ENCODE peak calls at places on chromosomes 5 and 9, in seven cellular contexts. One of them, this sample, is unnamed.

GRCh38 chr5:117337064-117337749 is 762.6 kb upstream of the SEMA6A start:
- DNase-seq in stimulated activated CD4-positive, alpha-beta T cell treated with anti-CD3 and anti-CD28 coated beads, Interleukin-1b, Interleukin-23, amount 100 ng/mL, for 4 hours: no peak
- DNase-seq in foreskin fibroblast: no peak
- DNase-seq in activated CD8-positive, alpha-beta memory T cell treated with anti-CD3 and anti-CD28 coated beads, Interleukin-2, amount 50 U/mL, for 48 hours: no peak
- DNase-seq in activated CD4-positive, CD25-positive, alpha-beta regulatory T cell treated with anti-CD3 and anti-CD28 coated beads, Interleukin-2, amount 50 U/mL, for 72 hours: no peak
- DNase-seq in activated naive CD8-positive, alpha-beta T cell treated with anti-CD3 and anti-CD28 coated beads, Interleukin-2, amount 50 U/mL, for 24 hours: no peak
- DNase-seq in HEK293T: no peak
- DNase-seq in this sample: no peak

GRCh38 chr5:14386882-14387575 is 194.6 kb upstream of the OTULINL start:
- DNase-seq in stimulated activated CD4-positive, alpha-beta T cell treated with anti-CD3 and anti-CD28 coated beads, Interleukin-1b, Interleukin-23, amount 100 ng/mL, for 4 hours: no peak
- DNase-seq in foreskin fibroblast: no peak
- DNase-seq in activated CD8-positive, alpha-beta memory T cell treated with anti-CD3 and anti-CD28 coated beads, Interleukin-2, amount 50 U/mL, for 48 hours: no peak
- DNase-seq in activated CD4-positive, CD25-positive, alpha-beta regulatory T cell treated with anti-CD3 and anti-CD28 coated beads, Interleukin-2, amount 50 U/mL, for 72 hours: no peak
- DNase-seq in activated naive CD8-positive, alpha-beta T cell treated with anti-CD3 and anti-CD28 coated beads, Interleukin-2, amount 50 U/mL, for 24 hours: no peak
- DNase-seq in HEK293T: no peak
- DNase-seq in this sample: no peak

GRCh38 chr5:66143473-66144073 is 527 bp upstream of the SREK1 start:
- DNase-seq in stimulated activated CD4-positive, alpha-beta T cell treated with anti-CD3 and anti-CD28 coated beads, Interleukin-1b, Interleukin-23, amount 100 ng/mL, for 4 hours: no peak
- DNase-seq in foreskin fibroblast: no peak
- DNase-seq in activated CD8-positive, alpha-beta memory T cell treated with anti-CD3 and anti-CD28 coated beads, Interleukin-2, amount 50 U/mL, for 48 hours: no peak
- DNase-seq in activated CD4-positive, CD25-positive, alpha-beta regulatory T cell treated with anti-CD3 and anti-CD28 coated beads, Interleukin-2, amount 50 U/mL, for 72 hours: no peak
- DNase-seq in activated naive CD8-positive, alpha-beta T cell treated with anti-CD3 and anti-CD28 coated beads, Interleukin-2, amount 50 U/mL, for 24 hours: no peak
- DNase-seq in HEK293T: no peak
- DNase-seq in this sample: no peak

GRCh38 chr5:129098488-129099183 is 4.1 kb downstream of the ISOC1 start:
- DNase-seq in stimulated activated CD4-positive, alpha-beta T cell treated with anti-CD3 and anti-CD28 coated beads, Interleukin-1b, Interleukin-23, amount 100 ng/mL, for 4 hours: no peak
- DNase-seq in foreskin fibroblast: no peak
- DNase-seq in activated CD8-positive, alpha-beta memory T cell treated with anti-CD3 and anti-CD28 coated beads, Interleukin-2, amount 50 U/mL, for 48 hours: no peak
- DNase-seq in activated CD4-positive, CD25-positive, alpha-beta regulatory T cell treated with anti-CD3 and anti-CD28 coated beads, Interleukin-2, amount 50 U/mL, for 72 hours: no peak
- DNase-seq in activated naive CD8-positive, alpha-beta T cell treated with anti-CD3 and anti-CD28 coated beads, Interleukin-2, amount 50 U/mL, for 24 hours: no peak
- DNase-seq in HEK293T: no peak
- DNase-seq in this sample: peak

GRCh38 chr9:95494416-95495371 is 22.1 kb downstream of the PTCH1 start:
- DNase-seq in stimulated activated CD4-positive, alpha-beta T cell treated with anti-CD3 and anti-CD28 coated beads, Interleukin-1b, Interleukin-23, amount 100 ng/mL, for 4 hours: peak
- DNase-seq in foreskin fibroblast: no peak
- DNase-seq in activated CD8-positive, alpha-beta memory T cell treated with anti-CD3 and anti-CD28 coated beads, Interleukin-2, amount 50 U/mL, for 48 hours: peak
- DNase-seq in activated CD4-positive, CD25-positive, alpha-beta regulatory T cell treated with anti-CD3 and anti-CD28 coated beads, Interleukin-2, amount 50 U/mL, for 72 hours: peak
- DNase-seq in activated naive CD8-positive, alpha-beta T cell treated with anti-CD3 and anti-CD28 coated beads, Interleukin-2, amount 50 U/mL, for 24 hours: peak
- DNase-seq in HEK293T: no peak
- DNase-seq in this sample: no peak

GRCh38 chr5:133754575-133755169 is 142.3 kb upstream of the FSTL4 start:
- DNase-seq in stimulated activated CD4-positive, alpha-beta T cell treated with anti-CD3 and anti-CD28 coated beads, Interleukin-1b, Interleukin-23, amount 100 ng/mL, for 4 hours: no peak
- DNase-seq in foreskin fibroblast: peak
- DNase-seq in activated CD8-positive, alpha-beta memory T cell treated with anti-CD3 and anti-CD28 coated beads, Interleukin-2, amount 50 U/mL, for 48 hours: no peak
- DNase-seq in activated CD4-positive, CD25-positive, alpha-beta regulatory T cell treated with anti-CD3 and anti-CD28 coated beads, Interleukin-2, amount 50 U/mL, for 72 hours: no peak
- DNase-seq in activated naive CD8-positive, alpha-beta T cell treated with anti-CD3 and anti-CD28 coated beads, Interleukin-2, amount 50 U/mL, for 24 hours: peak
- DNase-seq in HEK293T: peak
- DNase-seq in this sample: peak

GRCh38 chr5:112604741-112605390 is 132.8 kb upstream of the APC start:
- DNase-seq in stimulated activated CD4-positive, alpha-beta T cell treated with anti-CD3 and anti-CD28 coated beads, Interleukin-1b, Interleukin-23, amount 100 ng/mL, for 4 hours: no peak
- DNase-seq in foreskin fibroblast: no peak
- DNase-seq in activated CD8-positive, alpha-beta memory T cell treated with anti-CD3 and anti-CD28 coated beads, Interleukin-2, amount 50 U/mL, for 48 hours: no peak
- DNase-seq in activated CD4-positive, CD25-positive, alpha-beta regulatory T cell treated with anti-CD3 and anti-CD28 coated beads, Interleukin-2, amount 50 U/mL, for 72 hours: no peak
- DNase-seq in activated naive CD8-positive, alpha-beta T cell treated with anti-CD3 and anti-CD28 coated beads, Interleukin-2, amount 50 U/mL, for 24 hours: no peak
- DNase-seq in HEK293T: no peak
- DNase-seq in this sample: peak

GRCh38 chr9:133130721-133131244 is 9.7 kb upstream of the RALGDS start:
- DNase-seq in stimulated activated CD4-positive, alpha-beta T cell treated with anti-CD3 and anti-CD28 coated beads, Interleukin-1b, Interleukin-23, amount 100 ng/mL, for 4 hours: no peak
- DNase-seq in foreskin fibroblast: no peak
- DNase-seq in activated CD8-positive, alpha-beta memory T cell treated with anti-CD3 and anti-CD28 coated beads, Interleukin-2, amount 50 U/mL, for 48 hours: no peak
- DNase-seq in activated CD4-positive, CD25-positive, alpha-beta regulatory T cell treated with anti-CD3 and anti-CD28 coated beads, Interleukin-2, amount 50 U/mL, for 72 hours: peak
- DNase-seq in activated naive CD8-positive, alpha-beta T cell treated with anti-CD3 and anti-CD28 coated beads, Interleukin-2, amount 50 U/mL, for 24 hours: peak
- DNase-seq in HEK293T: no peak
- DNase-seq in this sample: no peak

GRCh38 chr5:203246-203645 is 12.0 kb downstream of the LRRC14B start:
- DNase-seq in stimulated activated CD4-positive, alpha-beta T cell treated with anti-CD3 and anti-CD28 coated beads, Interleukin-1b, Interleukin-23, amount 100 ng/mL, for 4 hours: no peak
- DNase-seq in foreskin fibroblast: no peak
- DNase-seq in activated CD8-positive, alpha-beta memory T cell treated with anti-CD3 and anti-CD28 coated beads, Interleukin-2, amount 50 U/mL, for 48 hours: no peak
- DNase-seq in activated CD4-positive, CD25-positive, alpha-beta regulatory T cell treated with anti-CD3 and anti-CD28 coated beads, Interleukin-2, amount 50 U/mL, for 72 hours: no peak
- DNase-seq in activated naive CD8-positive, alpha-beta T cell treated with anti-CD3 and anti-CD28 coated beads, Interleukin-2, amount 50 U/mL, for 24 hours: no peak
- DNase-seq in HEK293T: no peak
- DNase-seq in this sample: no peak

GRCh38 chr9:15824310-15824709 is 271.5 kb downstream of the CCDC171 start:
- DNase-seq in stimulated activated CD4-positive, alpha-beta T cell treated with anti-CD3 and anti-CD28 coated beads, Interleukin-1b, Interleukin-23, amount 100 ng/mL, for 4 hours: no peak
- DNase-seq in foreskin fibroblast: no peak
- DNase-seq in activated CD8-positive, alpha-beta memory T cell treated with anti-CD3 and anti-CD28 coated beads, Interleukin-2, amount 50 U/mL, for 48 hours: no peak
- DNase-seq in activated CD4-positive, CD25-positive, alpha-beta regulatory T cell treated with anti-CD3 and anti-CD28 coated beads, Interleukin-2, amount 50 U/mL, for 72 hours: no peak
- DNase-seq in activated naive CD8-positive, alpha-beta T cell treated with anti-CD3 and anti-CD28 coated beads, Interleukin-2, amount 50 U/mL, for 24 hours: no peak
- DNase-seq in HEK293T: no peak
- DNase-seq in this sample: peak

GRCh38 chr9:90343360-90343759 is 299.3 kb downstream of the DIRAS2 start:
- DNase-seq in stimulated activated CD4-positive, alpha-beta T cell treated with anti-CD3 and anti-CD28 coated beads, Interleukin-1b, Interleukin-23, amount 100 ng/mL, for 4 hours: no peak
- DNase-seq in foreskin fibroblast: no peak
- DNase-seq in activated CD8-positive, alpha-beta memory T cell treated with anti-CD3 and anti-CD28 coated beads, Interleukin-2, amount 50 U/mL, for 48 hours: no peak
- DNase-seq in activated CD4-positive, CD25-positive, alpha-beta regulatory T cell treated with anti-CD3 and anti-CD28 coated beads, Interleukin-2, amount 50 U/mL, for 72 hours: no peak
- DNase-seq in activated naive CD8-positive, alpha-beta T cell treated with anti-CD3 and anti-CD28 coated beads, Interleukin-2, amount 50 U/mL, for 24 hours: no peak
- DNase-seq in HEK293T: no peak
- DNase-seq in this sample: no peak

GRCh38 chr9:6907772-6908381 is 150.1 kb downstream of the KDM4C start:
- DNase-seq in stimulated activated CD4-positive, alpha-beta T cell treated with anti-CD3 and anti-CD28 coated beads, Interleukin-1b, Interleukin-23, amount 100 ng/mL, for 4 hours: no peak
- DNase-seq in foreskin fibroblast: no peak
- DNase-seq in activated CD8-positive, alpha-beta memory T cell treated with anti-CD3 and anti-CD28 coated beads, Interleukin-2, amount 50 U/mL, for 48 hours: no peak
- DNase-seq in activated CD4-positive, CD25-positive, alpha-beta regulatory T cell treated with anti-CD3 and anti-CD28 coated beads, Interleukin-2, amount 50 U/mL, for 72 hours: no peak
- DNase-seq in activated naive CD8-positive, alpha-beta T cell treated with anti-CD3 and anti-CD28 coated beads, Interleukin-2, amount 50 U/mL, for 24 hours: no peak
- DNase-seq in HEK293T: no peak
- DNase-seq in this sample: peak

GRCh38 chr5:141604318-141604717 is 14.5 kb downstream of the DIAPH1 start:
- DNase-seq in stimulated activated CD4-positive, alpha-beta T cell treated with anti-CD3 and anti-CD28 coated beads, Interleukin-1b, Interleukin-23, amount 100 ng/mL, for 4 hours: no peak
- DNase-seq in foreskin fibroblast: peak
- DNase-seq in activated CD8-positive, alpha-beta memory T cell treated with anti-CD3 and anti-CD28 coated beads, Interleukin-2, amount 50 U/mL, for 48 hours: no peak
- DNase-seq in activated CD4-positive, CD25-positive, alpha-beta regulatory T cell treated with anti-CD3 and anti-CD28 coated beads, Interleukin-2, amount 50 U/mL, for 72 hours: no peak
- DNase-seq in activated naive CD8-positive, alpha-beta T cell treated with anti-CD3 and anti-CD28 coated beads, Interleukin-2, amount 50 U/mL, for 24 hours: no peak
- DNase-seq in HEK293T: no peak
- DNase-seq in this sample: peak

GRCh38 chr5:95900383-95900958 is 61.2 kb downstream of the ELL2 start:
- DNase-seq in stimulated activated CD4-positive, alpha-beta T cell treated with anti-CD3 and anti-CD28 coated beads, Interleukin-1b, Interleukin-23, amount 100 ng/mL, for 4 hours: no peak
- DNase-seq in foreskin fibroblast: peak
- DNase-seq in activated CD8-positive, alpha-beta memory T cell treated with anti-CD3 and anti-CD28 coated beads, Interleukin-2, amount 50 U/mL, for 48 hours: no peak
- DNase-seq in activated CD4-positive, CD25-positive, alpha-beta regulatory T cell treated with anti-CD3 and anti-CD28 coated beads, Interleukin-2, amount 50 U/mL, for 72 hours: no peak
- DNase-seq in activated naive CD8-positive, alpha-beta T cell treated with anti-CD3 and anti-CD28 coated beads, Interleukin-2, amount 50 U/mL, for 24 hours: no peak
- DNase-seq in HEK293T: no peak
- DNase-seq in this sample: peak

GRCh38 chr5:116939641-116940040 is 365.0 kb upstream of the SEMA6A start:
- DNase-seq in stimulated activated CD4-positive, alpha-beta T cell treated with anti-CD3 and anti-CD28 coated beads, Interleukin-1b, Interleukin-23, amount 100 ng/mL, for 4 hours: no peak
- DNase-seq in foreskin fibroblast: no peak
- DNase-seq in activated CD8-positive, alpha-beta memory T cell treated with anti-CD3 and anti-CD28 coated beads, Interleukin-2, amount 50 U/mL, for 48 hours: no peak
- DNase-seq in activated CD4-positive, CD25-positive, alpha-beta regulatory T cell treated with anti-CD3 and anti-CD28 coated beads, Interleukin-2, amount 50 U/mL, for 72 hours: no peak
- DNase-seq in activated naive CD8-positive, alpha-beta T cell treated with anti-CD3 and anti-CD28 coated beads, Interleukin-2, amount 50 U/mL, for 24 hours: no peak
- DNase-seq in HEK293T: no peak
- DNase-seq in this sample: no peak

GRCh38 chr5:155905359-155905758 is 421.6 kb upstream of the SGCD start:
- DNase-seq in stimulated activated CD4-positive, alpha-beta T cell treated with anti-CD3 and anti-CD28 coated beads, Interleukin-1b, Interleukin-23, amount 100 ng/mL, for 4 hours: no peak
- DNase-seq in foreskin fibroblast: no peak
- DNase-seq in activated CD8-positive, alpha-beta memory T cell treated with anti-CD3 and anti-CD28 coated beads, Interleukin-2, amount 50 U/mL, for 48 hours: no peak
- DNase-seq in activated CD4-positive, CD25-positive, alpha-beta regulatory T cell treated with anti-CD3 and anti-CD28 coated beads, Interleukin-2, amount 50 U/mL, for 72 hours: no peak
- DNase-seq in activated naive CD8-positive, alpha-beta T cell treated with anti-CD3 and anti-CD28 coated beads, Interleukin-2, amount 50 U/mL, for 24 hours: no peak
- DNase-seq in HEK293T: no peak
- DNase-seq in this sample: no peak

GRCh38 chr5:170701321-170701720 is 82.2 kb upstream of the GABRP start:
- DNase-seq in stimulated activated CD4-positive, alpha-beta T cell treated with anti-CD3 and anti-CD28 coated beads, Interleukin-1b, Interleukin-23, amount 100 ng/mL, for 4 hours: no peak
- DNase-seq in foreskin fibroblast: no peak
- DNase-seq in activated CD8-positive, alpha-beta memory T cell treated with anti-CD3 and anti-CD28 coated beads, Interleukin-2, amount 50 U/mL, for 48 hours: no peak
- DNase-seq in activated CD4-positive, CD25-positive, alpha-beta regulatory T cell treated with anti-CD3 and anti-CD28 coated beads, Interleukin-2, amount 50 U/mL, for 72 hours: no peak
- DNase-seq in activated naive CD8-positive, alpha-beta T cell treated with anti-CD3 and anti-CD28 coated beads, Interleukin-2, amount 50 U/mL, for 24 hours: no peak
- DNase-seq in HEK293T: no peak
- DNase-seq in this sample: no peak

GRCh38 chr9:69370430-69370829 is 45.4 kb downstream of the ENTREP1 start:
- DNase-seq in stimulated activated CD4-positive, alpha-beta T cell treated with anti-CD3 and anti-CD28 coated beads, Interleukin-1b, Interleukin-23, amount 100 ng/mL, for 4 hours: no peak
- DNase-seq in foreskin fibroblast: no peak
- DNase-seq in activated CD8-positive, alpha-beta memory T cell treated with anti-CD3 and anti-CD28 coated beads, Interleukin-2, amount 50 U/mL, for 48 hours: no peak
- DNase-seq in activated CD4-positive, CD25-positive, alpha-beta regulatory T cell treated with anti-CD3 and anti-CD28 coated beads, Interleukin-2, amount 50 U/mL, for 72 hours: no peak
- DNase-seq in activated naive CD8-positive, alpha-beta T cell treated with anti-CD3 and anti-CD28 coated beads, Interleukin-2, amount 50 U/mL, for 24 hours: no peak
- DNase-seq in HEK293T: no peak
- DNase-seq in this sample: no peak

GRCh38 chr5:170132642-170133448 is 27.1 kb downstream of the FOXI1 start:
- DNase-seq in stimulated activated CD4-positive, alpha-beta T cell treated with anti-CD3 and anti-CD28 coated beads, Interleukin-1b, Interleukin-23, amount 100 ng/mL, for 4 hours: no peak
- DNase-seq in foreskin fibroblast: peak
- DNase-seq in activated CD8-positive, alpha-beta memory T cell treated with anti-CD3 and anti-CD28 coated beads, Interleukin-2, amount 50 U/mL, for 48 hours: peak
- DNase-seq in activated CD4-positive, CD25-positive, alpha-beta regulatory T cell treated with anti-CD3 and anti-CD28 coated beads, Interleukin-2, amount 50 U/mL, for 72 hours: no peak
- DNase-seq in activated naive CD8-positive, alpha-beta T cell treated with anti-CD3 and anti-CD28 coated beads, Interleukin-2, amount 50 U/mL, for 24 hours: no peak
- DNase-seq in HEK293T: no peak
- DNase-seq in this sample: peak

GRCh38 chr9:89473762-89474469 is 24.0 kb downstream of the SEMA4D start:
- DNase-seq in stimulated activated CD4-positive, alpha-beta T cell treated with anti-CD3 and anti-CD28 coated beads, Interleukin-1b, Interleukin-23, amount 100 ng/mL, for 4 hours: no peak
- DNase-seq in foreskin fibroblast: peak
- DNase-seq in activated CD8-positive, alpha-beta memory T cell treated with anti-CD3 and anti-CD28 coated beads, Interleukin-2, amount 50 U/mL, for 48 hours: peak
- DNase-seq in activated CD4-positive, CD25-positive, alpha-beta regulatory T cell treated with anti-CD3 and anti-CD28 coated beads, Interleukin-2, amount 50 U/mL, for 72 hours: no peak
- DNase-seq in activated naive CD8-positive, alpha-beta T cell treated with anti-CD3 and anti-CD28 coated beads, Interleukin-2, amount 50 U/mL, for 24 hours: no peak
- DNase-seq in HEK293T: no peak
- DNase-seq in this sample: no peak

GRCh38 chr9:121541256-121541655 is 41.6 kb upstream of the GGTA1 start:
- DNase-seq in stimulated activated CD4-positive, alpha-beta T cell treated with anti-CD3 and anti-CD28 coated beads, Interleukin-1b, Interleukin-23, amount 100 ng/mL, for 4 hours: no peak
- DNase-seq in foreskin fibroblast: no peak
- DNase-seq in activated CD8-positive, alpha-beta memory T cell treated with anti-CD3 and anti-CD28 coated beads, Interleukin-2, amount 50 U/mL, for 48 hours: no peak
- DNase-seq in activated CD4-positive, CD25-positive, alpha-beta regulatory T cell treated with anti-CD3 and anti-CD28 coated beads, Interleukin-2, amount 50 U/mL, for 72 hours: no peak
- DNase-seq in activated naive CD8-positive, alpha-beta T cell treated with anti-CD3 and anti-CD28 coated beads, Interleukin-2, amount 50 U/mL, for 24 hours: no peak
- DNase-seq in HEK293T: no peak
- DNase-seq in this sample: no peak

GRCh38 chr9:20189871-20190270 is 401.0 kb upstream of the SLC24A2 start:
- DNase-seq in stimulated activated CD4-positive, alpha-beta T cell treated with anti-CD3 and anti-CD28 coated beads, Interleukin-1b, Interleukin-23, amount 100 ng/mL, for 4 hours: no peak
- DNase-seq in foreskin fibroblast: no peak
- DNase-seq in activated CD8-positive, alpha-beta memory T cell treated with anti-CD3 and anti-CD28 coated beads, Interleukin-2, amount 50 U/mL, for 48 hours: no peak
- DNase-seq in activated CD4-positive, CD25-positive, alpha-beta regulatory T cell treated with anti-CD3 and anti-CD28 coated beads, Interleukin-2, amount 50 U/mL, for 72 hours: no peak
- DNase-seq in activated naive CD8-positive, alpha-beta T cell treated with anti-CD3 and anti-CD28 coated beads, Interleukin-2, amount 50 U/mL, for 24 hours: no peak
- DNase-seq in HEK293T: peak
- DNase-seq in this sample: no peak

GRCh38 chr9:132903574-132904495 is 25.1 kb downstream of the SPACA9 start:
- DNase-seq in stimulated activated CD4-positive, alpha-beta T cell treated with anti-CD3 and anti-CD28 coated beads, Interleukin-1b, Interleukin-23, amount 100 ng/mL, for 4 hours: no peak
- DNase-seq in foreskin fibroblast: no peak
- DNase-seq in activated CD8-positive, alpha-beta memory T cell treated with anti-CD3 and anti-CD28 coated beads, Interleukin-2, amount 50 U/mL, for 48 hours: no peak
- DNase-seq in activated CD4-positive, CD25-positive, alpha-beta regulatory T cell treated with anti-CD3 and anti-CD28 coated beads, Interleukin-2, amount 50 U/mL, for 72 hours: no peak
- DNase-seq in activated naive CD8-positive, alpha-beta T cell treated with anti-CD3 and anti-CD28 coated beads, Interleukin-2, amount 50 U/mL, for 24 hours: no peak
- DNase-seq in HEK293T: no peak
- DNase-seq in this sample: no peak

GRCh38 chr5:117954341-117954740 is 1034.0 kb downstream of the DTWD2 start:
- DNase-seq in stimulated activated CD4-positive, alpha-beta T cell treated with anti-CD3 and anti-CD28 coated beads, Interleukin-1b, Interleukin-23, amount 100 ng/mL, for 4 hours: no peak
- DNase-seq in foreskin fibroblast: no peak
- DNase-seq in activated CD8-positive, alpha-beta memory T cell treated with anti-CD3 and anti-CD28 coated beads, Interleukin-2, amount 50 U/mL, for 48 hours: no peak
- DNase-seq in activated CD4-positive, CD25-positive, alpha-beta regulatory T cell treated with anti-CD3 and anti-CD28 coated beads, Interleukin-2, amount 50 U/mL, for 72 hours: no peak
- DNase-seq in activated naive CD8-positive, alpha-beta T cell treated with anti-CD3 and anti-CD28 coated beads, Interleukin-2, amount 50 U/mL, for 24 hours: no peak
- DNase-seq in HEK293T: no peak
- DNase-seq in this sample: no peak

GRCh38 chr5:173010547-173011464 is 27.2 kb downstream of the ATP6V0E1 start:
- DNase-seq in stimulated activated CD4-positive, alpha-beta T cell treated with anti-CD3 and anti-CD28 coated beads, Interleukin-1b, Interleukin-23, amount 100 ng/mL, for 4 hours: no peak
- DNase-seq in foreskin fibroblast: no peak
- DNase-seq in activated CD8-positive, alpha-beta memory T cell treated with anti-CD3 and anti-CD28 coated beads, Interleukin-2, amount 50 U/mL, for 48 hours: peak
- DNase-seq in activated CD4-positive, CD25-positive, alpha-beta regulatory T cell treated with anti-CD3 and anti-CD28 coated beads, Interleukin-2, amount 50 U/mL, for 72 hours: no peak
- DNase-seq in activated naive CD8-positive, alpha-beta T cell treated with anti-CD3 and anti-CD28 coated beads, Interleukin-2, amount 50 U/mL, for 24 hours: no peak
- DNase-seq in HEK293T: peak
- DNase-seq in this sample: peak

GRCh38 chr9:121954477-121955175 is 138.5 kb downstream of the TTLL11 start:
- DNase-seq in stimulated activated CD4-positive, alpha-beta T cell treated with anti-CD3 and anti-CD28 coated beads, Interleukin-1b, Interleukin-23, amount 100 ng/mL, for 4 hours: no peak
- DNase-seq in foreskin fibroblast: peak
- DNase-seq in activated CD8-positive, alpha-beta memory T cell treated with anti-CD3 and anti-CD28 coated beads, Interleukin-2, amount 50 U/mL, for 48 hours: no peak
- DNase-seq in activated CD4-positive, CD25-positive, alpha-beta regulatory T cell treated with anti-CD3 and anti-CD28 coated beads, Interleukin-2, amount 50 U/mL, for 72 hours: no peak
- DNase-seq in activated naive CD8-positive, alpha-beta T cell treated with anti-CD3 and anti-CD28 coated beads, Interleukin-2, amount 50 U/mL, for 24 hours: no peak
- DNase-seq in HEK293T: no peak
- DNase-seq in this sample: no peak

GRCh38 chr9:83281306-83282255 is 218.6 kb upstream of the RASEF start:
- DNase-seq in stimulated activated CD4-positive, alpha-beta T cell treated with anti-CD3 and anti-CD28 coated beads, Interleukin-1b, Interleukin-23, amount 100 ng/mL, for 4 hours: no peak
- DNase-seq in foreskin fibroblast: peak
- DNase-seq in activated CD8-positive, alpha-beta memory T cell treated with anti-CD3 and anti-CD28 coated beads, Interleukin-2, amount 50 U/mL, for 48 hours: no peak
- DNase-seq in activated CD4-positive, CD25-positive, alpha-beta regulatory T cell treated with anti-CD3 and anti-CD28 coated beads, Interleukin-2, amount 50 U/mL, for 72 hours: no peak
- DNase-seq in activated naive CD8-positive, alpha-beta T cell treated with anti-CD3 and anti-CD28 coated beads, Interleukin-2, amount 50 U/mL, for 24 hours: no peak
- DNase-seq in HEK293T: no peak
- DNase-seq in this sample: no peak

GRCh38 chr5:32500206-32500605 is 55.7 kb upstream of the ZFR start:
- DNase-seq in stimulated activated CD4-positive, alpha-beta T cell treated with anti-CD3 and anti-CD28 coated beads, Interleukin-1b, Interleukin-23, amount 100 ng/mL, for 4 hours: no peak
- DNase-seq in foreskin fibroblast: no peak
- DNase-seq in activated CD8-positive, alpha-beta memory T cell treated with anti-CD3 and anti-CD28 coated beads, Interleukin-2, amount 50 U/mL, for 48 hours: no peak
- DNase-seq in activated CD4-positive, CD25-positive, alpha-beta regulatory T cell treated with anti-CD3 and anti-CD28 coated beads, Interleukin-2, amount 50 U/mL, for 72 hours: no peak
- DNase-seq in activated naive CD8-positive, alpha-beta T cell treated with anti-CD3 and anti-CD28 coated beads, Interleukin-2, amount 50 U/mL, for 24 hours: no peak
- DNase-seq in HEK293T: no peak
- DNase-seq in this sample: no peak

GRCh38 chr9:92293075-92293354 is 482 bp downstream of the IARS1 start:
- DNase-seq in stimulated activated CD4-positive, alpha-beta T cell treated with anti-CD3 and anti-CD28 coated beads, Interleukin-1b, Interleukin-23, amount 100 ng/mL, for 4 hours: no peak
- DNase-seq in foreskin fibroblast: no peak
- DNase-seq in activated CD8-positive, alpha-beta memory T cell treated with anti-CD3 and anti-CD28 coated beads, Interleukin-2, amount 50 U/mL, for 48 hours: no peak
- DNase-seq in activated CD4-positive, CD25-positive, alpha-beta regulatory T cell treated with anti-CD3 and anti-CD28 coated beads, Interleukin-2, amount 50 U/mL, for 72 hours: no peak
- DNase-seq in activated naive CD8-positive, alpha-beta T cell treated with anti-CD3 and anti-CD28 coated beads, Interleukin-2, amount 50 U/mL, for 24 hours: no peak
- DNase-seq in HEK293T: no peak
- DNase-seq in this sample: no peak

GRCh38 chr5:128084228-128085167 is 932 bp downstream of the SLC12A2 start:
- DNase-seq in stimulated activated CD4-positive, alpha-beta T cell treated with anti-CD3 and anti-CD28 coated beads, Interleukin-1b, Interleukin-23, amount 100 ng/mL, for 4 hours: peak
- DNase-seq in foreskin fibroblast: peak
- DNase-seq in activated CD8-positive, alpha-beta memory T cell treated with anti-CD3 and anti-CD28 coated beads, Interleukin-2, amount 50 U/mL, for 48 hours: peak
- DNase-seq in activated CD4-positive, CD25-positive, alpha-beta regulatory T cell treated with anti-CD3 and anti-CD28 coated beads, Interleukin-2, amount 50 U/mL, for 72 hours: peak
- DNase-seq in activated naive CD8-positive, alpha-beta T cell treated with anti-CD3 and anti-CD28 coated beads, Interleukin-2, amount 50 U/mL, for 24 hours: peak
- DNase-seq in HEK293T: peak
- DNase-seq in this sample: peak